ENCODE peak calls at places on chromosome 16, in ten cellular contexts. B is cardiac muscle cell, M is Peyer's patch, C is tibial nerve, D is lung, W is heart left ventricle, I is A549, A is tibial artery, F is thoracic aorta, N is OCI-LY7. Y is an unnamed sample. For H3K9me3, the result is how much of the 10 kb centered on the place peaks cover.

GRCh38 chr16:66376114-66376513 is 9.6 kb downstream of the CDH5 start:
- DNase-seq in C (no peak), M (no peak), B (no peak), I (no peak), F (no peak), A (no peak), N (no peak), W (no peak), D (no peak), Y (no peak)

GRCh38 chr16:85800321-85800669 is 800 bp downstream of the COX4I1 start:
- DNase-seq in N (peak), A (no peak), D (no peak), M (no peak), C (no peak), I (no peak), W (no peak), F (no peak), B (peak), Y (no peak)

GRCh38 chr16:25198021-25198420 is 18.7 kb upstream of the AQP8 start:
- DNase-seq in N (no peak), A (no peak), C (no peak), B (no peak), I (peak), F (no peak), D (no peak), W (no peak), M (no peak), Y (no peak)

GRCh38 chr16:65704866-65705265 is 583.0 kb upstream of the CDH11 start:
- DNase-seq in C (no peak), D (no peak), B (peak), A (no peak), M (no peak), I (no peak), W (no peak), F (no peak), N (no peak), Y (no peak)

GRCh38 chr16:19180741-19181140 is 12.7 kb downstream of the SYT17 start:
- DNase-seq in F (no peak), N (no peak), C (no peak), M (no peak), B (no peak), W (no peak), D (no peak), A (no peak), I (no peak), Y (no peak)

GRCh38 chr16:67120025-67120424 is 10.3 kb downstream of the PHAF1 start:
- DNase-seq in A (peak), D (no peak), F (no peak), B (no peak), W (no peak), I (no peak), N (no peak), C (no peak), M (no peak), Y (no peak)

GRCh38 chr16:2023098-2023925 is 3.4 kb upstream of the NHERF2 start:
- DNase-seq in I (peak), C (peak), W (peak), F (peak), A (peak), M (peak), D (peak), N (peak), B (peak), Y (peak)

GRCh38 chr16:15950167-15950854 is 895 bp downstream of the ABCC1 start:
- DNase-seq in W (no peak), B (peak), C (no peak), I (no peak), M (peak), A (peak), N (peak), F (no peak), D (peak), Y (peak)

GRCh38 chr16:57870753-57871454 is 68.6 kb upstream of the KIFC3 start:
- DNase-seq in F (no peak), W (no peak), N (no peak), M (no peak), A (no peak), I (no peak), B (no peak), D (no peak), C (no peak), Y (no peak)

GRCh38 chr16:24524855-24525652 is 14.3 kb upstream of the RBBP6 start:
- DNase-seq in C (no peak), M (no peak), B (no peak), I (no peak), A (no peak), W (no peak), N (no peak), D (no peak), F (no peak), Y (peak)

GRCh38 chr16:565420-566330 is 1.1 kb upstream of the NHLRC4 start:
- DNase-seq in N (no peak), W (no peak), B (peak), C (no peak), I (no peak), D (no peak), M (no peak), A (no peak), F (no peak), Y (no peak)

GRCh38 chr16:15972046-15972868 is 22.8 kb downstream of the ABCC1 start:
- DNase-seq in B (no peak), C (no peak), F (no peak), D (no peak), W (no peak), M (no peak), N (no peak), I (no peak), A (no peak), Y (no peak)

GRCh38 chr16:14303654-14304394 is 232.7 kb downstream of the MRTFB start:
- DNase-seq in W (no peak), C (no peak), N (peak), B (peak), A (peak), D (no peak), M (no peak), F (no peak), I (no peak), Y (no peak)

GRCh38 chr16:24151482-24151939 is 104.6 kb upstream of the CACNG3 start:
- DNase-seq in M (no peak), I (no peak), W (no peak), B (peak), N (no peak), A (no peak), D (peak), F (no peak), C (no peak), Y (no peak)

GRCh38 chr16:50591800-50592771 is 43.9 kb downstream of the NKD1 start:
- DNase-seq in N (no peak), A (peak), D (no peak), F (peak), W (peak), B (peak), C (no peak), I (no peak), M (no peak), Y (no peak)

GRCh38 chr16:51276335-51276734 is 125.3 kb upstream of the SALL1 start:
- DNase-seq in C (no peak), M (no peak), W (no peak), B (no peak), D (no peak), F (no peak), N (no peak), I (no peak), A (no peak), Y (no peak)

GRCh38 chr16:64282181-64282580 is 839.7 kb downstream of the CDH11 start:
- DNase-seq in F (no peak), M (no peak), I (no peak), D (no peak), B (no peak), C (no peak), N (no peak), A (no peak), W (no peak), Y (no peak)

GRCh38 chr16:89197033-89197632 is 3.2 kb downstream of the SLC22A31 start:
- DNase-seq in F (no peak), C (no peak), B (no peak), A (no peak), I (no peak), M (no peak), D (no peak), W (no peak), N (no peak), Y (no peak)

GRCh38 chr16:11909653-11910551 is 5.9 kb downstream of the GSPT1 start:
- DNase-seq in D (no peak), M (no peak), C (no peak), F (no peak), N (no peak), I (no peak), W (no peak), B (no peak), A (no peak), Y (no peak)

GRCh38 chr16:85088570-85089214 is 23.6 kb downstream of the CIBAR2 start:
- DNase-seq in D (no peak), B (no peak), W (no peak), N (no peak), A (no peak), C (no peak), M (no peak), I (no peak), F (no peak), Y (no peak)

GRCh38 chr16:66959645-66960177 is 1.4 kb upstream of the CES3 start:
- DNase-seq in A (no peak), N (no peak), M (no peak), F (no peak), C (no peak), B (no peak), W (peak), I (no peak), D (no peak), Y (no peak)

GRCh38 chr16:71448274-71448866 is 6.5 kb upstream of the TLE7 start:
- DNase-seq in A (no peak), N (no peak), B (no peak), F (no peak), W (no peak), D (no peak), C (no peak), M (no peak), I (no peak), Y (no peak)
- H3K9me3 ChIP-seq in A (under half), N (under half), B (under half), F (half or more), W (half or more), D (under half), C (under half), M (under half), I (half or more), Y (half or more)

GRCh38 chr16:17359778-17360177 is 111.0 kb downstream of the XYLT1 start:
- DNase-seq in W (no peak), M (no peak), C (no peak), I (no peak), F (no peak), B (no peak), N (peak), A (no peak), D (no peak), Y (no peak)
- H3K27ac ChIP-seq in W (no peak), M (peak), C (no peak), I (no peak), F (no peak), B (no peak), N (no peak), A (peak), D (no peak), Y (peak)

GRCh38 chr16:3306078-3306477 is 781 bp downstream of the ZNF75A start:
- DNase-seq in N (no peak), C (no peak), F (no peak), M (no peak), A (no peak), I (no peak), D (no peak), B (no peak), W (no peak), Y (no peak)
- H3K9me3 ChIP-seq in N (under half), C (under half), F (half or more), M (under half), A (under half), I (half or more), D (under half), B (under half), W (half or more), Y (under half)

GRCh38 chr16:8865145-8865882 is 3.5 kb downstream of the CARHSP1 start:
- DNase-seq in B (no peak), F (no peak), I (no peak), D (no peak), M (no peak), C (no peak), N (no peak), A (no peak), W (no peak), Y (no peak)

GRCh38 chr16:8866884-8867482 is 1.8 kb downstream of the CARHSP1 start:
- DNase-seq in C (no peak), M (no peak), W (peak), A (no peak), B (peak), N (no peak), I (no peak), F (no peak), D (no peak), Y (no peak)

GRCh38 chr16:8867483-8868271 is 1.1 kb downstream of the CARHSP1 start:
- DNase-seq in F (no peak), C (peak), N (peak), B (peak), I (no peak), M (peak), D (peak), A (peak), W (peak), Y (no peak)

GRCh38 chr16:8864480-8864879 is 4.3 kb downstream of the CARHSP1 start:
- DNase-seq in A (no peak), W (no peak), D (no peak), C (no peak), B (no peak), N (no peak), I (no peak), F (no peak), M (no peak), Y (no peak)

GRCh38 chr16:8866118-8866883 is 2.5 kb downstream of the CARHSP1 start:
- DNase-seq in B (peak), M (no peak), F (no peak), I (no peak), C (peak), W (peak), A (no peak), D (no peak), N (no peak), Y (no peak)
- H3K27ac ChIP-seq in B (peak), M (peak), F (peak), I (no peak), C (peak), W (peak), A (peak), D (peak), N (no peak), Y (peak)

GRCh38 chr16:31664683-31665482 is 137.2 kb downstream of the AHSP start:
- DNase-seq in I (no peak), D (no peak), M (no peak), B (no peak), W (no peak), A (no peak), F (no peak), N (no peak), C (no peak), Y (no peak)
- H3K9me3 ChIP-seq in I (under half), D (under half), M (under half), B (under half), W (under half), A (under half), F (under half), N (under half), C (under half), Y (under half)

Y was measured in CD4-positive, CD25-positive, alpha-beta regulatory T cell.